ENCODE peak calls at places on chromosomes 13 and 19, in four cellular contexts. K, M, B and R are unnamed samples.

GRCh38 chr19:38617764-38618589 is at the start of gene MAP4K1:
- DNase-seq in K (no peak), M (no peak), B (no peak), R (no peak)

GRCh38 chr19:41319500-41320184 is 9.7 kb downstream of the CCDC97 start:
- DNase-seq in K (no peak), M (no peak), B (no peak), R (no peak)

GRCh38 chr19:53461866-53462265 is 5.7 kb upstream of the ZNF813 start:
- DNase-seq in K (no peak), M (peak), B (no peak), R (no peak)

GRCh38 chr13:73767747-73768315 is 366.4 kb downstream of the KLF12 start:
- DNase-seq in K (no peak), M (no peak), B (no peak), R (peak)

GRCh38 chr19:33771308-33772101 is 25.2 kb upstream of the KCTD15 start:
- DNase-seq in K (peak), M (peak), B (peak), R (peak)

GRCh38 chr13:40475617-40476016 is 190.8 kb downstream of the FOXO1 start:
- DNase-seq in K (no peak), M (no peak), B (no peak), R (no peak)

GRCh38 chr19:37691881-37692504 is 27.6 kb downstream of the ZNF607 start:
- DNase-seq in K (peak), M (peak), B (peak), R (peak)

GRCh38 chr19:3149526-3150505 is 14.0 kb downstream of the GNA15 start:
- DNase-seq in K (no peak), M (no peak), B (no peak), R (no peak)

GRCh38 chr13:40916207-40916998 is 102.7 kb downstream of the ELF1 start:
- DNase-seq in K (no peak), M (peak), B (no peak), R (no peak)

GRCh38 chr19:14167594-14168138 is 31.3 kb upstream of the ASF1B start:
- DNase-seq in K (no peak), M (no peak), B (no peak), R (no peak)

GRCh38 chr13:20175406-20175794 is 14.5 kb upstream of the GJA3 start:
- DNase-seq in K (no peak), M (no peak), B (no peak), R (no peak)

GRCh38 chr13:25691654-25692053 is 319.9 kb downstream of the ATP8A2 start:
- DNase-seq in K (no peak), M (no peak), B (no peak), R (no peak)

GRCh38 chr13:48661112-48661511 is 7.4 kb downstream of the CYSLTR2 start:
- DNase-seq in K (no peak), M (no peak), B (no peak), R (peak)

GRCh38 chr13:25930655-25931054 is 121.2 kb downstream of the SHISA2 start:
- DNase-seq in K (no peak), M (no peak), B (no peak), R (no peak)

GRCh38 chr13:80668452-80668851 is 327.5 kb upstream of the SPRY2 start:
- DNase-seq in K (no peak), M (no peak), B (no peak), R (no peak)

DNA sequence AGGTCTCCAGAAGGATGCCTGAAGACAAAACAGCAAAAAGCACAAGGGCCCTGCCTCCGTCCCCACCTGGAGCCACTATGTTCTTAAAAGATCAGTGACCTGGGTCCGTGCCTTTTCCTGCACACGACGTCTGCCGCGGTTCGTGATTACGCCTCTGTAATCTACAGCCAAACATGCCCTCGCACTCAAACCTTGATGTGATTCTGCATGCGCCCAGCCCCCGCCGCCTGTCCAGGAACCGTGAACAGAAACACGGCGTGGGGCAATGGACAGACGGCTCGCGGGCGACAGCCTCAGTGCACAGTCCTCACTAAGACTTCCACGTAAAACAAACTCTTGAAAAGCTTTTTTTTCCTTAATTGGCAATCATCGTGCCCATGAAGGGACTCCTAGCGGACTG is 15.5 kb downstream of the C13orf46 start:
- DNase-seq in K (no peak), M (no peak), B (no peak), R (no peak)
- H3K4me2 ChIP-seq in K (no peak), M (no peak), B (no peak), R (no peak)

GRCh38 chr19:16265890-16266585 is 58.6 kb upstream of the KLF2 start:
- DNase-seq in K (no peak), M (no peak), B (no peak), R (no peak)

GRCh38 chr19:16266586-16266942 is 58.1 kb upstream of the KLF2 start:
- DNase-seq in K (no peak), M (no peak), B (no peak), R (no peak)

GRCh38 chr19:16273005-16273404 is 51.6 kb upstream of the KLF2 start:
- DNase-seq in K (no peak), M (no peak), B (no peak), R (no peak)

GRCh38 chr19:16265205-16265604 is 59.4 kb upstream of the KLF2 start:
- DNase-seq in K (no peak), M (no peak), B (no peak), R (no peak)

DNA sequence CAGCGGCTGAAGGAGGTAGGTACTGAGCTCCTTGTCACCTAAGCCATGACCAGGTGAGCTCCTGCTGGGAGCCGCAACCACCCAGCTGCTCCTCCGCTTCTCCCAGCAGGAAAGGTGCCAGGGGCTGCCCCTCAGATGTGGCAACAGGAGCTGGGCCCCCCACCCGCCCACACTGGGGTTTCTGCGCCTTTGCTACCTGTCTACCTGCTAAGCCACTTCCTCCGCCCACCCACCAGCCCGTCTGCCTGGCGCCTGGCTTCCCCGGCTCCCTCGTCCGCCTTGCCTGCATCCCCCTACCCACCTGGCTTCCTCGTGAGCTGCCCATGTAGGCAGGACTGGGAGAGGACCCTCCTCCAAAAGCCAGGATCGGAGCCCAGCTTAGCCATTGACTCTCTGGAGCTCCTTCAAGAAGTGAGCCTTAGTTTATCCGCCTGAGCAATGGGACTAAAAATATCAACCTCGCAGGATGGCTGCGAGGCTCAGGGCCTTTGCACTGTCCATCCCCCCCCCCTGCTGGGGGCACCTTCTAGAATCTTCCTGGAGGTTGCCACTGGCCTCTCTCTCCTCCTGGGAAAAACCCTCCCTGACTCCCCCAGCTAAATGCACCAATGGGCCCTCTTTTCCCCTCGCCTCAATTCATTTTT is 55.8 kb upstream of the KLF2 start:
- DNase-seq in K (no peak), M (no peak), B (no peak), R (no peak)
- H3K56ac ChIP-seq in K (no peak), M (no peak), B (no peak), R (no peak)

GRCh38 chr13:114009590-114010400 is 35.9 kb upstream of the C13orf46 start:
- DNase-seq in K (no peak), M (no peak), B (no peak), R (no peak)
- H3K4me2 ChIP-seq in K (no peak), M (no peak), B (no peak), R (no peak)

GRCh38 chr13:63435668-63436275 is 2020.1 kb upstream of the PCDH20 start:
- DNase-seq in K (no peak), M (peak), B (no peak), R (peak)
- H3K56ac ChIP-seq in K (no peak), M (peak), B (no peak), R (no peak)

GRCh38 chr13:114067381-114067885 is 65.0 kb downstream of the RASA3 start:
- DNase-seq in K (no peak), M (peak), B (no peak), R (no peak)
- H3K4me2 ChIP-seq in K (no peak), M (peak), B (no peak), R (no peak)

GRCh38 chr19:10712754-10713153 is 5.1 kb upstream of the DNM2 start:
- DNase-seq in K (no peak), M (no peak), B (no peak), R (no peak)

GRCh38 chr19:10712041-10712440 is 5.8 kb upstream of the DNM2 start:
- DNase-seq in K (peak), M (no peak), B (peak), R (peak)

GRCh38 chr19:10708261-10708660 is 7.0 kb downstream of the QTRT1 start:
- DNase-seq in K (no peak), M (no peak), B (no peak), R (no peak)

GRCh38 chr19:10706990-10707389 is 5.8 kb downstream of the QTRT1 start:
- DNase-seq in K (no peak), M (peak), B (no peak), R (no peak)

GRCh38 chr19:10707440-10707839 is 6.2 kb downstream of the QTRT1 start:
- DNase-seq in K (no peak), M (no peak), B (no peak), R (no peak)
- H3K56ac ChIP-seq in K (no peak), M (no peak), B (no peak), R (no peak)